ENCODE peak calls at places on chromosomes 16 and 17, in nine cellular contexts. One of them, this sample, is unnamed.

GRCh38 chr16:88870608-88871348 is 4.3 kb upstream of the PABPN1L start:
- DNase-seq in NCI-H510A treated with DMSO at 0.1 percent for 48 hours: no peak
- DNase-seq in activated naive CD8-positive, alpha-beta T cell treated with anti-CD3 and anti-CD28 coated beads for 36 hours: no peak
- DNase-seq in BJ: no peak
- DNase-seq in Ammon's horn: no peak
- DNase-seq in GM04503: no peak
- DNase-seq in ascending aorta: no peak
- DNase-seq in activated naive CD4-positive, alpha-beta T cell treated with anti-CD3 and anti-CD28 coated beads, Interleukin-2, amount 50 U/mL, for 16 hours: no peak
- DNase-seq in fibroblast of the conjunctiva: no peak
- DNase-seq in this sample: no peak

GRCh38 chr17:9729034-9729650 is 62.2 kb downstream of the DHRS7C start:
- DNase-seq in NCI-H510A treated with DMSO at 0.1 percent for 48 hours: peak; percentile 2
- DNase-seq in activated naive CD8-positive, alpha-beta T cell treated with anti-CD3 and anti-CD28 coated beads for 36 hours: no peak
- DNase-seq in BJ: peak; percentile 6
- DNase-seq in Ammon's horn: peak; percentile 67
- DNase-seq in GM04503: peak; percentile 9
- DNase-seq in ascending aorta: no peak
- DNase-seq in activated naive CD4-positive, alpha-beta T cell treated with anti-CD3 and anti-CD28 coated beads, Interleukin-2, amount 50 U/mL, for 16 hours: no peak
- DNase-seq in fibroblast of the conjunctiva: peak; percentile 22
- DNase-seq in this sample: peak; percentile 44

GRCh38 chr16:49856741-49857330 is 924 bp upstream of the ZNF423 start:
- DNase-seq in NCI-H510A treated with DMSO at 0.1 percent for 48 hours: peak; percentile 64
- DNase-seq in activated naive CD8-positive, alpha-beta T cell treated with anti-CD3 and anti-CD28 coated beads for 36 hours: no peak
- DNase-seq in BJ: no peak
- DNase-seq in Ammon's horn: peak; percentile 79
- DNase-seq in GM04503: peak; percentile 19
- DNase-seq in ascending aorta: peak; percentile 87
- DNase-seq in activated naive CD4-positive, alpha-beta T cell treated with anti-CD3 and anti-CD28 coated beads, Interleukin-2, amount 50 U/mL, for 16 hours: no peak
- DNase-seq in fibroblast of the conjunctiva: peak; percentile 60
- DNase-seq in this sample: peak; percentile 78

GRCh38 chr16:68475071-68475470 is 26.8 kb upstream of the SMPD3 start:
- DNase-seq in NCI-H510A treated with DMSO at 0.1 percent for 48 hours: no peak
- DNase-seq in activated naive CD8-positive, alpha-beta T cell treated with anti-CD3 and anti-CD28 coated beads for 36 hours: no peak
- DNase-seq in BJ: no peak
- DNase-seq in Ammon's horn: no peak
- DNase-seq in GM04503: no peak
- DNase-seq in ascending aorta: no peak
- DNase-seq in activated naive CD4-positive, alpha-beta T cell treated with anti-CD3 and anti-CD28 coated beads, Interleukin-2, amount 50 U/mL, for 16 hours: no peak
- DNase-seq in fibroblast of the conjunctiva: no peak
- DNase-seq in this sample: no peak

GRCh38 chr17:4800462-4801185 is 1.5 kb downstream of the C17orf114 start:
- DNase-seq in NCI-H510A treated with DMSO at 0.1 percent for 48 hours: peak; percentile 58
- DNase-seq in activated naive CD8-positive, alpha-beta T cell treated with anti-CD3 and anti-CD28 coated beads for 36 hours: no peak
- DNase-seq in BJ: no peak
- DNase-seq in Ammon's horn: no peak
- DNase-seq in GM04503: no peak
- DNase-seq in ascending aorta: no peak
- DNase-seq in activated naive CD4-positive, alpha-beta T cell treated with anti-CD3 and anti-CD28 coated beads, Interleukin-2, amount 50 U/mL, for 16 hours: no peak
- DNase-seq in fibroblast of the conjunctiva: no peak
- DNase-seq in this sample: no peak

GRCh38 chr17:17965152-17965721 is 7.0 kb downstream of the TOM1L2 start:
- DNase-seq in NCI-H510A treated with DMSO at 0.1 percent for 48 hours: no peak
- DNase-seq in activated naive CD8-positive, alpha-beta T cell treated with anti-CD3 and anti-CD28 coated beads for 36 hours: no peak
- DNase-seq in BJ: no peak
- DNase-seq in Ammon's horn: no peak
- DNase-seq in GM04503: no peak
- DNase-seq in ascending aorta: no peak
- DNase-seq in activated naive CD4-positive, alpha-beta T cell treated with anti-CD3 and anti-CD28 coated beads, Interleukin-2, amount 50 U/mL, for 16 hours: no peak
- DNase-seq in fibroblast of the conjunctiva: no peak
- DNase-seq in this sample: no peak

GRCh38 chr17:39595928-39596327 is 11.8 kb downstream of the NEUROD2 start:
- DNase-seq in NCI-H510A treated with DMSO at 0.1 percent for 48 hours: no peak
- DNase-seq in activated naive CD8-positive, alpha-beta T cell treated with anti-CD3 and anti-CD28 coated beads for 36 hours: no peak
- DNase-seq in BJ: no peak
- DNase-seq in Ammon's horn: no peak
- DNase-seq in GM04503: no peak
- DNase-seq in ascending aorta: no peak
- DNase-seq in activated naive CD4-positive, alpha-beta T cell treated with anti-CD3 and anti-CD28 coated beads, Interleukin-2, amount 50 U/mL, for 16 hours: no peak
- DNase-seq in fibroblast of the conjunctiva: no peak
- DNase-seq in this sample: no peak

GRCh38 chr16:24538756-24539294 is 541 bp upstream of the RBBP6 start:
- DNase-seq in NCI-H510A treated with DMSO at 0.1 percent for 48 hours: peak; percentile 98
- DNase-seq in activated naive CD8-positive, alpha-beta T cell treated with anti-CD3 and anti-CD28 coated beads for 36 hours: no peak
- DNase-seq in BJ: no peak
- DNase-seq in Ammon's horn: no peak
- DNase-seq in GM04503: no peak
- DNase-seq in ascending aorta: no peak
- DNase-seq in activated naive CD4-positive, alpha-beta T cell treated with anti-CD3 and anti-CD28 coated beads, Interleukin-2, amount 50 U/mL, for 16 hours: peak; percentile 14
- DNase-seq in fibroblast of the conjunctiva: no peak
- DNase-seq in this sample: no peak

GRCh38 chr17:17019891-17020456 is 22.3 kb upstream of the MPRIP start:
- DNase-seq in NCI-H510A treated with DMSO at 0.1 percent for 48 hours: peak; percentile 70
- DNase-seq in activated naive CD8-positive, alpha-beta T cell treated with anti-CD3 and anti-CD28 coated beads for 36 hours: no peak
- DNase-seq in BJ: no peak
- DNase-seq in Ammon's horn: no peak
- DNase-seq in GM04503: no peak
- DNase-seq in ascending aorta: no peak
- DNase-seq in activated naive CD4-positive, alpha-beta T cell treated with anti-CD3 and anti-CD28 coated beads, Interleukin-2, amount 50 U/mL, for 16 hours: no peak
- DNase-seq in fibroblast of the conjunctiva: no peak
- DNase-seq in this sample: no peak

GRCh38 chr17:64984776-64985521 is 65.7 kb upstream of the LRRC37A3 start:
- DNase-seq in NCI-H510A treated with DMSO at 0.1 percent for 48 hours: no peak
- DNase-seq in activated naive CD8-positive, alpha-beta T cell treated with anti-CD3 and anti-CD28 coated beads for 36 hours: no peak
- DNase-seq in BJ: peak; percentile 17
- DNase-seq in Ammon's horn: peak; percentile 50
- DNase-seq in GM04503: no peak
- DNase-seq in ascending aorta: no peak
- DNase-seq in activated naive CD4-positive, alpha-beta T cell treated with anti-CD3 and anti-CD28 coated beads, Interleukin-2, amount 50 U/mL, for 16 hours: peak; percentile 29
- DNase-seq in fibroblast of the conjunctiva: no peak
- DNase-seq in this sample: peak; percentile 36

GRCh38 chr16:70250748-70251650 is 741 bp downstream of the EXOSC6 start:
- DNase-seq in NCI-H510A treated with DMSO at 0.1 percent for 48 hours: no peak
- DNase-seq in activated naive CD8-positive, alpha-beta T cell treated with anti-CD3 and anti-CD28 coated beads for 36 hours: peak; percentile 45
- DNase-seq in BJ: no peak
- DNase-seq in Ammon's horn: no peak
- DNase-seq in GM04503: no peak
- DNase-seq in ascending aorta: no peak
- DNase-seq in activated naive CD4-positive, alpha-beta T cell treated with anti-CD3 and anti-CD28 coated beads, Interleukin-2, amount 50 U/mL, for 16 hours: peak; percentile 47
- DNase-seq in fibroblast of the conjunctiva: no peak
- DNase-seq in this sample: peak; percentile 43

GRCh38 chr16:53509906-53510703 is 7.1 kb upstream of the AKTIP start:
- DNase-seq in NCI-H510A treated with DMSO at 0.1 percent for 48 hours: peak; percentile 84
- DNase-seq in activated naive CD8-positive, alpha-beta T cell treated with anti-CD3 and anti-CD28 coated beads for 36 hours: peak; percentile 26
- DNase-seq in BJ: no peak
- DNase-seq in Ammon's horn: peak; percentile 85
- DNase-seq in GM04503: no peak
- DNase-seq in ascending aorta: peak; percentile 80
- DNase-seq in activated naive CD4-positive, alpha-beta T cell treated with anti-CD3 and anti-CD28 coated beads, Interleukin-2, amount 50 U/mL, for 16 hours: peak; percentile 43
- DNase-seq in fibroblast of the conjunctiva: peak; percentile 55
- DNase-seq in this sample: peak; percentile 71

GRCh38 chr17:32747856-32748255 is 129.1 kb downstream of the MYO1D start:
- DNase-seq in NCI-H510A treated with DMSO at 0.1 percent for 48 hours: no peak
- DNase-seq in activated naive CD8-positive, alpha-beta T cell treated with anti-CD3 and anti-CD28 coated beads for 36 hours: no peak
- DNase-seq in BJ: no peak
- DNase-seq in Ammon's horn: no peak
- DNase-seq in GM04503: no peak
- DNase-seq in ascending aorta: no peak
- DNase-seq in activated naive CD4-positive, alpha-beta T cell treated with anti-CD3 and anti-CD28 coated beads, Interleukin-2, amount 50 U/mL, for 16 hours: no peak
- DNase-seq in fibroblast of the conjunctiva: no peak
- DNase-seq in this sample: no peak

GRCh38 chr17:27540300-27541105 is 84.3 kb downstream of the KSR1 start:
- DNase-seq in NCI-H510A treated with DMSO at 0.1 percent for 48 hours: peak; percentile 24
- DNase-seq in activated naive CD8-positive, alpha-beta T cell treated with anti-CD3 and anti-CD28 coated beads for 36 hours: no peak
- DNase-seq in BJ: peak; percentile 84
- DNase-seq in Ammon's horn: peak; percentile 71
- DNase-seq in GM04503: peak; percentile 91
- DNase-seq in ascending aorta: peak; percentile 91
- DNase-seq in activated naive CD4-positive, alpha-beta T cell treated with anti-CD3 and anti-CD28 coated beads, Interleukin-2, amount 50 U/mL, for 16 hours: no peak
- DNase-seq in fibroblast of the conjunctiva: peak; percentile 88
- DNase-seq in this sample: peak; percentile 100

GRCh38 chr17:33204156-33204555 is 88.9 kb downstream of the ASIC2 start:
- DNase-seq in NCI-H510A treated with DMSO at 0.1 percent for 48 hours: no peak
- DNase-seq in activated naive CD8-positive, alpha-beta T cell treated with anti-CD3 and anti-CD28 coated beads for 36 hours: no peak
- DNase-seq in BJ: no peak
- DNase-seq in Ammon's horn: no peak
- DNase-seq in GM04503: no peak
- DNase-seq in ascending aorta: no peak
- DNase-seq in activated naive CD4-positive, alpha-beta T cell treated with anti-CD3 and anti-CD28 coated beads, Interleukin-2, amount 50 U/mL, for 16 hours: no peak
- DNase-seq in fibroblast of the conjunctiva: no peak
- DNase-seq in this sample: no peak

GRCh38 chr16:64826374-64826773 is 295.5 kb downstream of the CDH11 start:
- DNase-seq in NCI-H510A treated with DMSO at 0.1 percent for 48 hours: no peak
- DNase-seq in activated naive CD8-positive, alpha-beta T cell treated with anti-CD3 and anti-CD28 coated beads for 36 hours: no peak
- DNase-seq in BJ: no peak
- DNase-seq in Ammon's horn: no peak
- DNase-seq in GM04503: no peak
- DNase-seq in ascending aorta: no peak
- DNase-seq in activated naive CD4-positive, alpha-beta T cell treated with anti-CD3 and anti-CD28 coated beads, Interleukin-2, amount 50 U/mL, for 16 hours: no peak
- DNase-seq in fibroblast of the conjunctiva: no peak
- DNase-seq in this sample: peak; percentile 42

GRCh38 chr16:16185095-16185494 is 38.2 kb downstream of the ABCC6 start:
- DNase-seq in NCI-H510A treated with DMSO at 0.1 percent for 48 hours: no peak
- DNase-seq in activated naive CD8-positive, alpha-beta T cell treated with anti-CD3 and anti-CD28 coated beads for 36 hours: no peak
- DNase-seq in BJ: no peak
- DNase-seq in Ammon's horn: no peak
- DNase-seq in GM04503: no peak
- DNase-seq in ascending aorta: no peak
- DNase-seq in activated naive CD4-positive, alpha-beta T cell treated with anti-CD3 and anti-CD28 coated beads, Interleukin-2, amount 50 U/mL, for 16 hours: no peak
- DNase-seq in fibroblast of the conjunctiva: no peak
- DNase-seq in this sample: no peak

GRCh38 chr17:63595132-63595531 is 5.6 kb upstream of the TACO1 start:
- DNase-seq in NCI-H510A treated with DMSO at 0.1 percent for 48 hours: no peak
- DNase-seq in activated naive CD8-positive, alpha-beta T cell treated with anti-CD3 and anti-CD28 coated beads for 36 hours: no peak
- DNase-seq in BJ: no peak
- DNase-seq in Ammon's horn: no peak
- DNase-seq in GM04503: no peak
- DNase-seq in ascending aorta: no peak
- DNase-seq in activated naive CD4-positive, alpha-beta T cell treated with anti-CD3 and anti-CD28 coated beads, Interleukin-2, amount 50 U/mL, for 16 hours: no peak
- DNase-seq in fibroblast of the conjunctiva: no peak
- DNase-seq in this sample: no peak

GRCh38 chr16:15983898-15984297 is 34.5 kb downstream of the ABCC1 start:
- DNase-seq in NCI-H510A treated with DMSO at 0.1 percent for 48 hours: no peak
- DNase-seq in activated naive CD8-positive, alpha-beta T cell treated with anti-CD3 and anti-CD28 coated beads for 36 hours: no peak
- DNase-seq in BJ: no peak
- DNase-seq in Ammon's horn: no peak
- DNase-seq in GM04503: no peak
- DNase-seq in ascending aorta: peak; percentile 73
- DNase-seq in activated naive CD4-positive, alpha-beta T cell treated with anti-CD3 and anti-CD28 coated beads, Interleukin-2, amount 50 U/mL, for 16 hours: no peak
- DNase-seq in fibroblast of the conjunctiva: peak; percentile 47
- DNase-seq in this sample: peak; percentile 78

GRCh38 chr17:27622914-27623313 is 8.1 kb upstream of the LGALS9 start:
- DNase-seq in NCI-H510A treated with DMSO at 0.1 percent for 48 hours: no peak
- DNase-seq in activated naive CD8-positive, alpha-beta T cell treated with anti-CD3 and anti-CD28 coated beads for 36 hours: no peak
- DNase-seq in BJ: no peak
- DNase-seq in Ammon's horn: peak; percentile 67
- DNase-seq in GM04503: no peak
- DNase-seq in ascending aorta: no peak
- DNase-seq in activated naive CD4-positive, alpha-beta T cell treated with anti-CD3 and anti-CD28 coated beads, Interleukin-2, amount 50 U/mL, for 16 hours: no peak
- DNase-seq in fibroblast of the conjunctiva: no peak
- DNase-seq in this sample: no peak

GRCh38 chr16:27287887-27288286 is 19.3 kb upstream of the NSMCE1 start:
- DNase-seq in NCI-H510A treated with DMSO at 0.1 percent for 48 hours: no peak
- DNase-seq in activated naive CD8-positive, alpha-beta T cell treated with anti-CD3 and anti-CD28 coated beads for 36 hours: no peak
- DNase-seq in BJ: no peak
- DNase-seq in Ammon's horn: no peak
- DNase-seq in GM04503: no peak
- DNase-seq in ascending aorta: no peak
- DNase-seq in activated naive CD4-positive, alpha-beta T cell treated with anti-CD3 and anti-CD28 coated beads, Interleukin-2, amount 50 U/mL, for 16 hours: no peak
- DNase-seq in fibroblast of the conjunctiva: no peak
- DNase-seq in this sample: no peak

GRCh38 chr17:76725580-76726230 is 701 bp downstream of the JMJD6 start:
- DNase-seq in NCI-H510A treated with DMSO at 0.1 percent for 48 hours: no peak
- DNase-seq in activated naive CD8-positive, alpha-beta T cell treated with anti-CD3 and anti-CD28 coated beads for 36 hours: peak; percentile 80
- DNase-seq in BJ: no peak
- DNase-seq in Ammon's horn: peak; percentile 72
- DNase-seq in GM04503: no peak
- DNase-seq in ascending aorta: peak; percentile 89
- DNase-seq in activated naive CD4-positive, alpha-beta T cell treated with anti-CD3 and anti-CD28 coated beads, Interleukin-2, amount 50 U/mL, for 16 hours: peak; percentile 80
- DNase-seq in fibroblast of the conjunctiva: no peak
- DNase-seq in this sample: no peak

GRCh38 chr17:43570518-43570928 is 24.4 kb upstream of the ETV4 start:
- DNase-seq in NCI-H510A treated with DMSO at 0.1 percent for 48 hours: no peak
- DNase-seq in activated naive CD8-positive, alpha-beta T cell treated with anti-CD3 and anti-CD28 coated beads for 36 hours: no peak
- DNase-seq in BJ: peak; percentile 51
- DNase-seq in Ammon's horn: peak; percentile 27
- DNase-seq in GM04503: no peak
- DNase-seq in ascending aorta: no peak
- DNase-seq in activated naive CD4-positive, alpha-beta T cell treated with anti-CD3 and anti-CD28 coated beads, Interleukin-2, amount 50 U/mL, for 16 hours: no peak
- DNase-seq in fibroblast of the conjunctiva: no peak
- DNase-seq in this sample: peak; percentile 85

GRCh38 chr16:30805370-30806169 is 18.6 kb upstream of the ZNF629 start:
- DNase-seq in NCI-H510A treated with DMSO at 0.1 percent for 48 hours: peak; percentile 81
- DNase-seq in activated naive CD8-positive, alpha-beta T cell treated with anti-CD3 and anti-CD28 coated beads for 36 hours: peak; percentile 56
- DNase-seq in BJ: no peak
- DNase-seq in Ammon's horn: peak; percentile 91
- DNase-seq in GM04503: no peak
- DNase-seq in ascending aorta: peak; percentile 90
- DNase-seq in activated naive CD4-positive, alpha-beta T cell treated with anti-CD3 and anti-CD28 coated beads, Interleukin-2, amount 50 U/mL, for 16 hours: peak; percentile 66
- DNase-seq in fibroblast of the conjunctiva: peak; percentile 58
- DNase-seq in this sample: peak; percentile 80

GRCh38 chr16:85075236-85075924 is 36.9 kb downstream of the CIBAR2 start:
- DNase-seq in NCI-H510A treated with DMSO at 0.1 percent for 48 hours: no peak
- DNase-seq in activated naive CD8-positive, alpha-beta T cell treated with anti-CD3 and anti-CD28 coated beads for 36 hours: no peak
- DNase-seq in BJ: no peak
- DNase-seq in Ammon's horn: no peak
- DNase-seq in GM04503: no peak
- DNase-seq in ascending aorta: no peak
- DNase-seq in activated naive CD4-positive, alpha-beta T cell treated with anti-CD3 and anti-CD28 coated beads, Interleukin-2, amount 50 U/mL, for 16 hours: no peak
- DNase-seq in fibroblast of the conjunctiva: no peak
- DNase-seq in this sample: no peak

GRCh38 chr16:47881574-47881973 is 274.2 kb downstream of the ABCC12 start:
- DNase-seq in NCI-H510A treated with DMSO at 0.1 percent for 48 hours: no peak
- DNase-seq in activated naive CD8-positive, alpha-beta T cell treated with anti-CD3 and anti-CD28 coated beads for 36 hours: no peak
- DNase-seq in BJ: no peak
- DNase-seq in Ammon's horn: no peak
- DNase-seq in GM04503: no peak
- DNase-seq in ascending aorta: no peak
- DNase-seq in activated naive CD4-positive, alpha-beta T cell treated with anti-CD3 and anti-CD28 coated beads, Interleukin-2, amount 50 U/mL, for 16 hours: no peak
- DNase-seq in fibroblast of the conjunctiva: no peak
- DNase-seq in this sample: no peak

GRCh38 chr17:74547736-74548135 is 1.8 kb upstream of the CD300C start:
- DNase-seq in NCI-H510A treated with DMSO at 0.1 percent for 48 hours: peak; percentile 39
- DNase-seq in activated naive CD8-positive, alpha-beta T cell treated with anti-CD3 and anti-CD28 coated beads for 36 hours: no peak
- DNase-seq in BJ: no peak
- DNase-seq in Ammon's horn: no peak
- DNase-seq in GM04503: no peak
- DNase-seq in ascending aorta: no peak
- DNase-seq in activated naive CD4-positive, alpha-beta T cell treated with anti-CD3 and anti-CD28 coated beads, Interleukin-2, amount 50 U/mL, for 16 hours: no peak
- DNase-seq in fibroblast of the conjunctiva: no peak
- DNase-seq in this sample: no peak

GRCh38 chr16:3655791-3656490 is 1.4 kb downstream of the DNASE1 start:
- DNase-seq in NCI-H510A treated with DMSO at 0.1 percent for 48 hours: no peak
- DNase-seq in activated naive CD8-positive, alpha-beta T cell treated with anti-CD3 and anti-CD28 coated beads for 36 hours: no peak
- DNase-seq in BJ: no peak
- DNase-seq in Ammon's horn: no peak
- DNase-seq in GM04503: no peak
- DNase-seq in ascending aorta: no peak
- DNase-seq in activated naive CD4-positive, alpha-beta T cell treated with anti-CD3 and anti-CD28 coated beads, Interleukin-2, amount 50 U/mL, for 16 hours: no peak
- DNase-seq in fibroblast of the conjunctiva: no peak
- DNase-seq in this sample: no peak

GRCh38 chr16:60748366-60748765 is 1287.9 kb downstream of the CDH8 start:
- DNase-seq in NCI-H510A treated with DMSO at 0.1 percent for 48 hours: no peak
- DNase-seq in activated naive CD8-positive, alpha-beta T cell treated with anti-CD3 and anti-CD28 coated beads for 36 hours: no peak
- DNase-seq in BJ: peak; percentile 0
- DNase-seq in Ammon's horn: no peak
- DNase-seq in GM04503: no peak
- DNase-seq in ascending aorta: no peak
- DNase-seq in activated naive CD4-positive, alpha-beta T cell treated with anti-CD3 and anti-CD28 coated beads, Interleukin-2, amount 50 U/mL, for 16 hours: no peak
- DNase-seq in fibroblast of the conjunctiva: no peak
- DNase-seq in this sample: no peak

GRCh38 chr16:85028638-85029412 is 1.2 kb downstream of the KIAA0513 start:
- DNase-seq in NCI-H510A treated with DMSO at 0.1 percent for 48 hours: no peak
- DNase-seq in activated naive CD8-positive, alpha-beta T cell treated with anti-CD3 and anti-CD28 coated beads for 36 hours: peak; percentile 79
- DNase-seq in BJ: no peak
- DNase-seq in Ammon's horn: no peak
- DNase-seq in GM04503: peak; percentile 34
- DNase-seq in ascending aorta: peak; percentile 82
- DNase-seq in activated naive CD4-positive, alpha-beta T cell treated with anti-CD3 and anti-CD28 coated beads, Interleukin-2, amount 50 U/mL, for 16 hours: peak; percentile 78
- DNase-seq in fibroblast of the conjunctiva: no peak
- DNase-seq in this sample: peak; percentile 76

GRCh38 chr17:5922476-5922875 is 147.7 kb upstream of the WSCD1 start:
- DNase-seq in NCI-H510A treated with DMSO at 0.1 percent for 48 hours: no peak
- DNase-seq in activated naive CD8-positive, alpha-beta T cell treated with anti-CD3 and anti-CD28 coated beads for 36 hours: no peak
- DNase-seq in BJ: no peak
- DNase-seq in Ammon's horn: no peak
- DNase-seq in GM04503: no peak
- DNase-seq in ascending aorta: no peak
- DNase-seq in activated naive CD4-positive, alpha-beta T cell treated with anti-CD3 and anti-CD28 coated beads, Interleukin-2, amount 50 U/mL, for 16 hours: no peak
- DNase-seq in fibroblast of the conjunctiva: no peak
- DNase-seq in this sample: no peak